ENCODE peak calls at places on chromosome 18, in seven cellular contexts. L, U, W, C, Z, M and R are unnamed samples.

GRCh38 chr18:74942319-74942910 is 266.5 kb downstream of the PTGR3 start:
- DNase-seq in L (no peak), U (no peak), W (no peak), C (peak), Z (no peak), M (no peak), R (no peak)

GRCh38 chr18:69935319-69936190 is 12.1 kb downstream of the CD226 start:
- DNase-seq in L (no peak), U (peak), W (no peak), C (no peak), Z (peak), M (peak), R (no peak)

GRCh38 chr18:52670903-52671302 is 330.9 kb downstream of the DCC start:
- DNase-seq in L (no peak), U (no peak), W (peak), C (no peak), Z (no peak), M (no peak), R (no peak)

GRCh38 chr18:40055262-40055661 is 1899.8 kb upstream of the PIK3C3 start:
- DNase-seq in L (no peak), U (no peak), W (no peak), C (no peak), Z (no peak), M (no peak), R (no peak)

GRCh38 chr18:58091099-58091611 is 47.1 kb downstream of the NEDD4L start:
- DNase-seq in L (no peak), U (no peak), W (no peak), C (no peak), Z (no peak), M (no peak), R (no peak)

GRCh38 chr18:75172299-75173124 is 36.4 kb downstream of the PTGR3 start:
- DNase-seq in L (no peak), U (no peak), W (no peak), C (peak), Z (no peak), M (no peak), R (no peak)

GRCh38 chr18:3819933-3820332 is 370.0 kb downstream of the TGIF1 start:
- DNase-seq in L (no peak), U (no peak), W (peak), C (no peak), Z (no peak), M (no peak), R (no peak)

GRCh38 chr18:5295231-5295920 is at the start of gene ZBTB14:
- DNase-seq in L (peak), U (peak), W (peak), C (peak), Z (peak), M (peak), R (no peak)

GRCh38 chr18:77559274-77559910 is 309.7 kb downstream of the GALR1 start:
- DNase-seq in L (no peak), U (no peak), W (no peak), C (no peak), Z (no peak), M (no peak), R (no peak)

GRCh38 chr18:21672868-21673267 is 31.7 kb downstream of the ABHD3 start:
- DNase-seq in L (no peak), U (no peak), W (no peak), C (no peak), Z (no peak), M (no peak), R (no peak)